ENCODE peak calls at places on chromosomes 7 and 10, in ten cellular contexts. O is astrocyte of the spinal cord; D is activated T-cell treated with anti-CD3 and anti-CD28 coated beads, Interleukin-2, amount 50 U/mL, for 4 hours; Z is Right ventricle myocardium inferior; R is Kasumi-1; X is T follicular helper cell; W is dermis microvascular lymphatic vessel endothelial cell; Q is activated CD4-positive, alpha-beta T cell treated with anti-CD3 and anti-CD28 coated beads, Interleukin-2, amount 50 U/mL, for 24 hours; L is iPS DF 6.9; T is EH. K is an unnamed sample.

GRCh38 chr7:116258734-116259133 is 48.4 kb downstream of the TES start:
- DNase-seq in O (peak; percentile 80), D (no peak), Z (no peak), R (peak; percentile 67), X (peak; percentile 2), W (peak; percentile 81), Q (peak; percentile 27), L (no peak), T (peak; percentile 77), K (peak; percentile 73)

GRCh38 chr10:123140164-123140982 is 4.6 kb downstream of the HMX3 start:
- DNase-seq in O (no peak), D (peak; percentile 11), Z (no peak), R (no peak), X (no peak), W (no peak), Q (no peak), L (no peak), T (no peak), K (no peak)

GRCh38 chr10:21526184-21526951 is 886 bp upstream of the SKIDA1 start:
- DNase-seq in O (peak; percentile 91), D (peak; percentile 59), Z (peak; percentile 93), R (peak; percentile 90), X (peak; percentile 45), W (peak; percentile 83), Q (no peak), L (no peak), T (peak; percentile 84), K (peak; percentile 60)

GRCh38 chr10:91708174-91708861 is 75.4 kb upstream of the PPP1R3C start:
- DNase-seq in O (no peak), D (no peak), Z (no peak), R (no peak), X (no peak), W (no peak), Q (no peak), L (no peak), T (no peak), K (no peak)

GRCh38 chr10:131129544-131129943 is 182.0 kb downstream of the TCERG1L start:
- DNase-seq in O (no peak), D (no peak), Z (no peak), R (no peak), X (no peak), W (no peak), Q (no peak), L (no peak), T (no peak), K (no peak)

GRCh38 chr7:41832936-41833335 is 130.0 kb upstream of the INHBA start:
- DNase-seq in O (peak; percentile 55), D (no peak), Z (no peak), R (no peak), X (no peak), W (no peak), Q (no peak), L (no peak), T (peak; percentile 40), K (no peak)

GRCh38 chr10:132208489-132209050 is 21.8 kb downstream of the DPYSL4 start:
- DNase-seq in O (no peak), D (no peak), Z (peak; percentile 71), R (no peak), X (no peak), W (no peak), Q (no peak), L (no peak), T (no peak), K (no peak)

GRCh38 chr7:78760620-78761355 is 692.7 kb downstream of the MAGI2 start:
- DNase-seq in O (no peak), D (no peak), Z (no peak), R (no peak), X (no peak), W (no peak), Q (no peak), L (no peak), T (no peak), K (no peak)

GRCh38 chr7:103691291-103691690 is 245.3 kb upstream of the SLC26A5 start:
- DNase-seq in O (no peak), D (no peak), Z (no peak), R (no peak), X (no peak), W (no peak), Q (no peak), L (no peak), T (no peak), K (no peak)

GRCh38 chr10:93026072-93026471 is 34.5 kb upstream of the CYP26C1 start:
- DNase-seq in O (no peak), D (no peak), Z (no peak), R (no peak), X (no peak), W (no peak), Q (no peak), L (no peak), T (no peak), K (no peak)

GRCh38 chr7:11552676-11553075 is 279.3 kb downstream of the THSD7A start:
- DNase-seq in O (no peak), D (no peak), Z (no peak), R (no peak), X (no peak), W (no peak), Q (no peak), L (no peak), T (no peak), K (no peak)

GRCh38 chr7:98727146-98727709 is 110.1 kb downstream of the NPTX2 start:
- DNase-seq in O (no peak), D (no peak), Z (no peak), R (no peak), X (no peak), W (no peak), Q (no peak), L (peak; percentile 66), T (no peak), K (no peak)

GRCh38 chr7:74449809-74450397 is 3.8 kb upstream of the GTF2IRD1 start:
- DNase-seq in O (no peak), D (peak; percentile 73), Z (no peak), R (peak; percentile 65), X (peak; percentile 54), W (peak; percentile 58), Q (peak; percentile 70), L (peak; percentile 89), T (peak; percentile 63), K (peak; percentile 45)

GRCh38 chr7:31651234-31651633 is 35.8 kb upstream of the PPP1R17 start:
- DNase-seq in O (no peak), D (no peak), Z (no peak), R (no peak), X (no peak), W (no peak), Q (no peak), L (no peak), T (no peak), K (no peak)

GRCh38 chr10:43685744-43686143 is 37.1 kb upstream of the ZNF32 start:
- DNase-seq in O (no peak), D (no peak), Z (no peak), R (no peak), X (no peak), W (no peak), Q (no peak), L (no peak), T (no peak), K (no peak)

GRCh38 chr7:81803267-81803666 is 33.4 kb upstream of the HGF start:
- DNase-seq in O (no peak), D (no peak), Z (no peak), R (no peak), X (no peak), W (no peak), Q (no peak), L (no peak), T (no peak), K (no peak)